ENCODE peak calls at places on chromosome 12, in seven cellular contexts. R, V, I, K, P, G and Y are unnamed samples.

GRCh38 chr12:94186461-94187237 is 38.3 kb downstream of the PLXNC1 start:
- DNase-seq in R (peak; percentile 61), V (peak; percentile 51), I (peak; percentile 50), K (no peak), P (peak; percentile 81), G (no peak), Y (no peak)

GRCh38 chr12:92340441-92341332 is 195.0 kb upstream of the BTG1 start:
- DNase-seq in R (no peak), V (no peak), I (no peak), K (peak; percentile 61), P (no peak), G (no peak), Y (peak; percentile 1)

GRCh38 chr12:71415336-71416231 is 24.0 kb upstream of the LGR5 start:
- DNase-seq in R (peak; percentile 59), V (no peak), I (peak; percentile 24), K (peak; percentile 49), P (no peak), G (peak; percentile 81), Y (peak; percentile 72)

GRCh38 chr12:55931317-55931779 is 386 bp downstream of the DGKA start:
- DNase-seq in R (no peak), V (no peak), I (no peak), K (peak; percentile 9), P (no peak), G (no peak), Y (peak; percentile 49)

GRCh38 chr12:28937196-28937595 is 211.9 kb upstream of the FAR2 start:
- DNase-seq in R (peak; percentile 76), V (no peak), I (no peak), K (peak; percentile 35), P (no peak), G (peak; percentile 76), Y (peak; percentile 30)

GRCh38 chr12:84704851-84705250 is 207.7 kb downstream of the SLC6A15 start:
- DNase-seq in R (no peak), V (no peak), I (no peak), K (no peak), P (no peak), G (no peak), Y (no peak)

GRCh38 chr12:54680374-54680773 is 32.2 kb upstream of the DCD start:
- DNase-seq in R (peak; percentile 10), V (no peak), I (peak; percentile 17), K (no peak), P (no peak), G (peak; percentile 54), Y (peak; percentile 51)

GRCh38 chr12:3152013-3152412 is 74.8 kb downstream of the TSPAN9 start:
- DNase-seq in R (no peak), V (no peak), I (no peak), K (peak; percentile 61), P (no peak), G (no peak), Y (no peak)

GRCh38 chr12:6430990-6431353 is 13.8 kb upstream of the CD27 start:
- DNase-seq in R (peak; percentile 29), V (no peak), I (no peak), K (no peak), P (peak; percentile 19), G (no peak), Y (no peak)

GRCh38 chr12:65918057-65918456 is 93.8 kb downstream of the HMGA2 start:
- DNase-seq in R (no peak), V (no peak), I (no peak), K (no peak), P (no peak), G (no peak), Y (no peak)

GRCh38 chr12:18895540-18895939 is 157.6 kb downstream of the CAPZA3 start:
- DNase-seq in R (no peak), V (no peak), I (no peak), K (no peak), P (no peak), G (no peak), Y (no peak)

GRCh38 chr12:39404000-39404399 is 38.9 kb downstream of the KIF21A start:
- DNase-seq in R (no peak), V (no peak), I (no peak), K (no peak), P (no peak), G (no peak), Y (no peak)

GRCh38 chr12:37543966-37544668 is 772.5 kb upstream of the ALG10B start:
- DNase-seq in R (no peak), V (no peak), I (no peak), K (no peak), P (no peak), G (no peak), Y (no peak)

GRCh38 chr12:131894981-131895639 is 688 bp downstream of the ULK1 start:
- DNase-seq in R (no peak), V (no peak), I (peak; percentile 30), K (peak; percentile 8), P (peak; percentile 65), G (no peak), Y (peak; percentile 27)

GRCh38 chr12:131388164-131388795 is 322.6 kb upstream of the SFSWAP start:
- DNase-seq in R (no peak), V (no peak), I (no peak), K (no peak), P (no peak), G (no peak), Y (no peak)

GRCh38 chr12:88665051-88665450 is 84.8 kb upstream of the KITLG start:
- DNase-seq in R (peak; percentile 72), V (no peak), I (no peak), K (no peak), P (no peak), G (peak; percentile 52), Y (peak; percentile 16)

GRCh38 chr12:15527201-15527782 is 205.0 kb downstream of the PTPRO start:
- DNase-seq in R (peak; percentile 15), V (peak; percentile 59), I (peak; percentile 26), K (peak; percentile 8), P (no peak), G (peak; percentile 53), Y (peak; percentile 74)

GRCh38 chr12:15528666-15529065 is 206.4 kb downstream of the PTPRO start:
- DNase-seq in R (no peak), V (no peak), I (no peak), K (no peak), P (no peak), G (no peak), Y (no peak)

GRCh38 chr12:15522574-15523187 is 200.4 kb downstream of the PTPRO start:
- DNase-seq in R (peak; percentile 34), V (no peak), I (no peak), K (peak; percentile 54), P (no peak), G (peak; percentile 67), Y (peak; percentile 68)

GRCh38 chr12:15525414-15525813 is 203.1 kb downstream of the PTPRO start:
- DNase-seq in R (no peak), V (no peak), I (no peak), K (no peak), P (no peak), G (no peak), Y (no peak)

DNA sequence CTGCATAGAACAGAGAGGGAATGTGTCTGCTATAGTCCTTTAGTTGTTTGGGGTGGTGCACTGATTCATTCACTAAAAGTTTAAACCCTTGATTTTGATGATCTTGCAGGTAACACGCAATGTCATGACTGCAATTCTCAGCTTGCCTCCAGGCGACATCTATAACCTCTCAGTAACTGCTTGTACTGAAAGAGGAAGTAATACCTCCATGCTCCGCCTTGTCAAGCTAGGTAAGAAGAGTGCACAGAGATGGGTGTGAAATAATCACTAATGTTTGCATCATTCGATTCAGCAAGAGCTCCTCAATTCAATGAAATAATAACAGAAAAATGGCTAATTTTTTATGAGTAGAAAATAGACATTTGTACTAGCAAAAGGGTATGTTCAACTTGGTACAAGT is 203.7 kb downstream of the PTPRO start:
- DNase-seq in R (no peak), V (no peak), I (no peak), K (no peak), P (no peak), G (no peak), Y (peak; percentile 72)
- TF ChIP-seq CTCF in R (no peak), V (no peak), I (no peak), K (no peak), P (no peak), G (no peak), Y (no peak)

DNA sequence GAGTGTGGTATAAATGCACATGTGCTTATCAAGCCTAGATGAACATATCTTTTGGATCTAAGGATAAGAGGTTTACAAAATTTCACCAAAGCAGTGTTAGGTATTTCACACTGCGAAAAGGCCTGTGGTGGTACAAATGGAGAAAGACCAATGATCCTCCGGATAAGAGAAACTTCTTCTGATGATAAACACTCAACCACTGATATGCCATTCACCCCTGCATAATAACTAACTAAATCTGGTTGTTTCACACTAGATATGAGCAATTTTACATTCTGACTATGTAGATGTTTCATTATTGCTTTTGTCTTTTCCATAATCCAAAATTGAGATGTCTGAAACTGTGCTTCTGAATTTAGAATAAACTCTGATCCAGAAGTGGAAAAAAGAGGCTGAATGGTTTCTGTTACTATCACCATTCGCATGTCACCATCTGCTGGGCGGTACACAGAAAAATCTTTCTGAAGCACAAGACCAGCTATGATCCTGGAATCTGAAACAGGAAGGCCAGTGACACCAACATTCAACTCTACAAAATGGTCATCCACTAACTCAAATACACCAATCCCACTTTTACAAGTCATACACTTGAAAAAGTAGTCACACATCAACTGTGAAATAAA is 1.3 kb downstream of the BBS10 start:
- DNase-seq in R (peak; percentile 79), V (no peak), I (peak; percentile 32), K (peak; percentile 72), P (no peak), G (peak; percentile 70), Y (peak; percentile 68)
- TF ChIP-seq CTCF in R (peak; percentile 74), V (peak; percentile 35), I (peak; percentile 25), K (peak; percentile 42), P (no peak), G (peak; percentile 76), Y (peak; percentile 51)

GRCh38 chr12:25796523-25797000 is 161.9 kb upstream of the RASSF8 start:
- DNase-seq in R (peak; percentile 67), V (no peak), I (no peak), K (no peak), P (no peak), G (peak; percentile 67), Y (no peak)
- TF ChIP-seq CTCF in R (no peak), V (no peak), I (no peak), K (no peak), P (no peak), G (no peak), Y (no peak)

GRCh38 chr12:124368421-124369032 is 73.6 kb downstream of the RFLNA start:
- DNase-seq in R (no peak), V (no peak), I (no peak), K (no peak), P (peak; percentile 63), G (no peak), Y (no peak)

GRCh38 chr12:124370851-124371250 is 76.0 kb downstream of the RFLNA start:
- DNase-seq in R (no peak), V (no peak), I (no peak), K (no peak), P (peak; percentile 43), G (no peak), Y (no peak)

GRCh38 chr12:124370384-124370783 is 75.5 kb downstream of the RFLNA start:
- DNase-seq in R (no peak), V (no peak), I (no peak), K (no peak), P (peak; percentile 52), G (no peak), Y (no peak)

GRCh38 chr12:124369901-124370378 is 75.0 kb downstream of the RFLNA start:
- DNase-seq in R (no peak), V (no peak), I (no peak), K (no peak), P (no peak), G (no peak), Y (no peak)

GRCh38 chr12:124369055-124369900 is 74.4 kb downstream of the RFLNA start:
- DNase-seq in R (peak; percentile 92), V (peak; percentile 92), I (peak; percentile 98), K (peak; percentile 90), P (peak; percentile 98), G (peak; percentile 81), Y (peak; percentile 96)
- TF ChIP-seq CTCF in R (peak; percentile 57), V (peak; percentile 53), I (peak; percentile 41), K (peak; percentile 31), P (peak; percentile 67), G (peak; percentile 2), Y (no peak)

GRCh38 chr12:8912910-8913309 is 1.4 kb upstream of the PHC1 start:
- DNase-seq in R (no peak), V (no peak), I (no peak), K (no peak), P (no peak), G (peak; percentile 56), Y (peak; percentile 11)
- TF ChIP-seq CTCF in R (no peak), V (no peak), I (no peak), K (no peak), P (no peak), G (peak; percentile 5), Y (no peak)